ENCODE peak calls at places on chromosome 2, in six cellular contexts. One of them, this sample, is unnamed.

GRCh38 chr2:121617042-121617599 is 32.1 kb downstream of the CLASP1 start:
- DNase-seq in CD4-positive, alpha-beta memory T cell: no peak
- DNase-seq in neural progenitor cell: peak
- DNase-seq in GM23338: no peak
- DNase-seq in fibroblast of pulmonary artery: no peak
- DNase-seq in colonic mucosa: no peak
- DNase-seq in this sample: no peak

GRCh38 chr2:33762636-33763035 is 163.5 kb upstream of the FAM98A start:
- DNase-seq in GM23338: no peak
- DNase-seq in neural progenitor cell: no peak
- DNase-seq in fibroblast of pulmonary artery: no peak
- DNase-seq in colonic mucosa: no peak
- DNase-seq in CD4-positive, alpha-beta memory T cell: no peak
- DNase-seq in this sample: no peak

GRCh38 chr2:57453929-57454328 is 592.7 kb upstream of the VRK2 start:
- DNase-seq in neural progenitor cell: peak
- DNase-seq in GM23338: peak
- DNase-seq in colonic mucosa: no peak
- DNase-seq in CD4-positive, alpha-beta memory T cell: no peak
- DNase-seq in fibroblast of pulmonary artery: no peak
- DNase-seq in this sample: no peak

GRCh38 chr2:151765760-151766159 is 31.5 kb upstream of the NEB start:
- DNase-seq in CD4-positive, alpha-beta memory T cell: no peak
- DNase-seq in GM23338: peak
- DNase-seq in neural progenitor cell: peak
- DNase-seq in fibroblast of pulmonary artery: no peak
- DNase-seq in colonic mucosa: no peak
- DNase-seq in this sample: no peak

GRCh38 chr2:67726416-67726815 is 329.3 kb downstream of the ETAA1 start:
- DNase-seq in GM23338: no peak
- DNase-seq in CD4-positive, alpha-beta memory T cell: no peak
- DNase-seq in colonic mucosa: no peak
- DNase-seq in fibroblast of pulmonary artery: no peak
- DNase-seq in neural progenitor cell: peak
- DNase-seq in this sample: no peak

GRCh38 chr2:60247471-60247870 is 306.0 kb downstream of the BCL11A start:
- DNase-seq in GM23338: peak
- DNase-seq in fibroblast of pulmonary artery: no peak
- DNase-seq in colonic mucosa: no peak
- DNase-seq in CD4-positive, alpha-beta memory T cell: no peak
- DNase-seq in neural progenitor cell: peak
- DNase-seq in this sample: no peak

GRCh38 chr2:29216609-29216909 is 101.3 kb downstream of the CLIP4 start:
- DNase-seq in neural progenitor cell: no peak
- DNase-seq in CD4-positive, alpha-beta memory T cell: no peak
- DNase-seq in colonic mucosa: no peak
- DNase-seq in fibroblast of pulmonary artery: no peak
- DNase-seq in GM23338: no peak
- DNase-seq in this sample: no peak

GRCh38 chr2:95266781-95267430 is 7.3 kb upstream of the PROM2 start:
- DNase-seq in GM23338: no peak
- DNase-seq in CD4-positive, alpha-beta memory T cell: no peak
- DNase-seq in neural progenitor cell: no peak
- DNase-seq in fibroblast of pulmonary artery: no peak
- DNase-seq in colonic mucosa: no peak
- DNase-seq in this sample: no peak

GRCh38 chr2:202009019-202009481 is 24.6 kb upstream of the FZD7 start:
- DNase-seq in fibroblast of pulmonary artery: no peak
- DNase-seq in GM23338: no peak
- DNase-seq in CD4-positive, alpha-beta memory T cell: no peak
- DNase-seq in colonic mucosa: no peak
- DNase-seq in neural progenitor cell: no peak
- DNase-seq in this sample: no peak

GRCh38 chr2:239727776-239728600 is 297.2 kb downstream of the NDUFA10 start:
- DNase-seq in GM23338: no peak
- DNase-seq in colonic mucosa: no peak
- DNase-seq in neural progenitor cell: no peak
- DNase-seq in CD4-positive, alpha-beta memory T cell: no peak
- DNase-seq in fibroblast of pulmonary artery: no peak
- DNase-seq in this sample: no peak

GRCh38 chr2:148483675-148484074 is 160.9 kb upstream of the EPC2 start:
- DNase-seq in GM23338: no peak
- DNase-seq in neural progenitor cell: no peak
- DNase-seq in CD4-positive, alpha-beta memory T cell: no peak
- DNase-seq in fibroblast of pulmonary artery: no peak
- DNase-seq in colonic mucosa: no peak
- DNase-seq in this sample: no peak

GRCh38 chr2:96538487-96539214 is 2.1 kb downstream of the ARID5A start:
- DNase-seq in colonic mucosa: peak
- DNase-seq in GM23338: peak
- DNase-seq in fibroblast of pulmonary artery: no peak
- DNase-seq in neural progenitor cell: peak
- DNase-seq in CD4-positive, alpha-beta memory T cell: peak
- DNase-seq in this sample: peak

GRCh38 chr2:234772775-234773064 is 179.1 kb upstream of the SH3BP4 start:
- DNase-seq in colonic mucosa: no peak
- DNase-seq in CD4-positive, alpha-beta memory T cell: no peak
- DNase-seq in GM23338: no peak
- DNase-seq in neural progenitor cell: peak
- DNase-seq in fibroblast of pulmonary artery: no peak
- DNase-seq in this sample: no peak

GRCh38 chr2:117985092-117985491 is 28.8 kb downstream of the CCDC93 start:
- DNase-seq in CD4-positive, alpha-beta memory T cell: no peak
- DNase-seq in neural progenitor cell: peak
- DNase-seq in colonic mucosa: no peak
- DNase-seq in fibroblast of pulmonary artery: no peak
- DNase-seq in GM23338: peak
- DNase-seq in this sample: no peak

GRCh38 chr2:9630750-9631483 is at the start of gene YWHAQ:
- DNase-seq in GM23338: peak
- DNase-seq in fibroblast of pulmonary artery: peak
- DNase-seq in CD4-positive, alpha-beta memory T cell: peak
- DNase-seq in neural progenitor cell: peak
- DNase-seq in colonic mucosa: peak
- DNase-seq in this sample: peak

GRCh38 chr2:38095996-38096861 is 20.3 kb upstream of the CYP1B1 start:
- DNase-seq in colonic mucosa: no peak
- DNase-seq in neural progenitor cell: peak
- DNase-seq in CD4-positive, alpha-beta memory T cell: no peak
- DNase-seq in GM23338: peak
- DNase-seq in fibroblast of pulmonary artery: no peak
- DNase-seq in this sample: peak

GRCh38 chr2:38097611-38098350 is 21.8 kb upstream of the CYP1B1 start:
- DNase-seq in GM23338: no peak
- DNase-seq in colonic mucosa: no peak
- DNase-seq in neural progenitor cell: peak
- DNase-seq in fibroblast of pulmonary artery: peak
- DNase-seq in CD4-positive, alpha-beta memory T cell: no peak
- DNase-seq in this sample: no peak

GRCh38 chr2:38095655-38095995 is 19.7 kb upstream of the CYP1B1 start:
- DNase-seq in CD4-positive, alpha-beta memory T cell: no peak
- DNase-seq in fibroblast of pulmonary artery: no peak
- DNase-seq in GM23338: no peak
- DNase-seq in colonic mucosa: no peak
- DNase-seq in neural progenitor cell: no peak
- DNase-seq in this sample: no peak

GRCh38 chr2:38098351-38099095 is 22.6 kb upstream of the CYP1B1 start:
- DNase-seq in neural progenitor cell: no peak
- DNase-seq in GM23338: peak
- DNase-seq in colonic mucosa: no peak
- DNase-seq in CD4-positive, alpha-beta memory T cell: no peak
- DNase-seq in fibroblast of pulmonary artery: no peak
- DNase-seq in this sample: no peak

DNA sequence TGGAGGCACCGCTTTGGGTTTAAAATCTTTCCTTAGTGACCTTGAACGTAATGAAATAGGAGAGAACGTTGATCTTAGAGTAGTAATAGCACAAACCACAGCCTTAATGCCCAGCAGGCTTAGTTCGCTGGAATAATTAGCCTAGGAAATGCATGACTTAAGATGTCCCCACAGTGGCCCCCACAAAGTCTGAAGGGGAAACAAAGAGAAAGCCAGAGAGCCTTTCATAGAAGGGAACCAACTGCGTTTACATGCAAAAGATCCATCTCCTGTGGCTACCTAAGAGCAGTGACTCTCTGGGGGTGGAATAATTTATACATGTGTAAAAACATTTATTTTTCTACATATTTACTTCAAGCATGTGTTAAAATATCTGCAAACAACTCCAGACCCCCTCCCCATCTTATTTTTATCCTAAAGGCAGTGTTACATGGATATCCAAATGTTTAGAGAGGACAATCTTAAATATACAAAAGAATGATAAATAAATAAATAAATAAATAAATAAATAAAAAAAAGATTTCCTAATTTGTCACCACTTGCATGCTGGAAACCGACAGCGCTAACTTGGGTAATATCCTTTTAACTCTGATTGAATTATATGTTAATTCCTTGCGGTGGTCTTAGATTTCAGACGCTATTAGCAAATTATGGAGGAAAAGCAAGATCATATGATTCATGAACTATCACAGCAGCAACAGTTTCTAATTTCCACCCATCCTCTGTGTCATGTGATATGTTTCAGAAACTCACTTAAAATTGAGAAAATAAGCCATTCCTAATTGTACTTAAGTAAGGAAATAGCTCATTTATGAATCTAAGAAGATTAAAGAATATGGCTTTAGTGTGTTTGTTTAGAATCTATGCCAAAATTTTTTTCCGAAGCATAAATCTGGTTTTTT is 23.4 kb upstream of the CYP1B1 start:
- DNase-seq in neural progenitor cell: peak
- DNase-seq in fibroblast of pulmonary artery: no peak
- DNase-seq in colonic mucosa: no peak
- DNase-seq in CD4-positive, alpha-beta memory T cell: no peak
- DNase-seq in GM23338: peak
- DNase-seq in this sample: no peak
- H3K4me3 ChIP-seq in neural progenitor cell: peak
- H3K4me3 ChIP-seq in fibroblast of pulmonary artery: no peak
- H3K4me3 ChIP-seq in colonic mucosa: no peak
- H3K4me3 ChIP-seq in CD4-positive, alpha-beta memory T cell: no peak
- H3K4me3 ChIP-seq in GM23338: peak
- H3K4me3 ChIP-seq in this sample: no peak

GRCh38 chr2:175251425-175252041 is 70.0 kb upstream of the ATP5MC3 start:
- DNase-seq in neural progenitor cell: peak
- DNase-seq in CD4-positive, alpha-beta memory T cell: peak
- DNase-seq in fibroblast of pulmonary artery: peak
- DNase-seq in colonic mucosa: peak
- DNase-seq in GM23338: peak
- DNase-seq in this sample: peak

GRCh38 chr2:175256806-175257585 is 75.5 kb upstream of the ATP5MC3 start:
- DNase-seq in CD4-positive, alpha-beta memory T cell: no peak
- DNase-seq in GM23338: no peak
- DNase-seq in neural progenitor cell: no peak
- DNase-seq in fibroblast of pulmonary artery: no peak
- DNase-seq in colonic mucosa: no peak
- DNase-seq in this sample: no peak

GRCh38 chr2:175259164-175259563 is 77.7 kb upstream of the ATP5MC3 start:
- DNase-seq in GM23338: no peak
- DNase-seq in colonic mucosa: no peak
- DNase-seq in CD4-positive, alpha-beta memory T cell: no peak
- DNase-seq in fibroblast of pulmonary artery: no peak
- DNase-seq in neural progenitor cell: no peak
- DNase-seq in this sample: no peak

DNA sequence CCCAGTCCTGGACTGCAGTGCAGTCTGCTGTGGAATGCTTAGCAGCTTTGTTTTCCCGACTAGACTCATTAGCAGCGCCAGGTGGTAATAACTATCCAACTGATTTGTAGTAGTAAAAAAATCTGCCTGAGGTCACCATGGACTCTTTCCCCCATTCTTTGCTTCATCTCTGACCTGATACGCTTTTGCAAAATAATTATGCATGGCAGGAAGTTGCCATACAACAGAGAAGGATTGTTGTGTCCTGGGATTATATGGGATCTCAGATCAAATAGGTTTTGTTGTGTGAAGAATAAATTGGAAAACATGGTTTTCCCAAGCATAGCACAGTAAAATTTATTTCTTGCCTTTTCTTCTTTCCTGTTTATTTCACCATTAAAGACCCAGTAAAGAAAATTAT is 72.4 kb upstream of the ATP5MC3 start:
- DNase-seq in neural progenitor cell: no peak
- DNase-seq in GM23338: no peak
- DNase-seq in CD4-positive, alpha-beta memory T cell: no peak
- DNase-seq in colonic mucosa: no peak
- DNase-seq in fibroblast of pulmonary artery: no peak
- DNase-seq in this sample: no peak
- H3K4me3 ChIP-seq in neural progenitor cell: no peak
- H3K4me3 ChIP-seq in GM23338: no peak
- H3K4me3 ChIP-seq in CD4-positive, alpha-beta memory T cell: no peak
- H3K4me3 ChIP-seq in colonic mucosa: no peak
- H3K4me3 ChIP-seq in fibroblast of pulmonary artery: no peak
- H3K4me3 ChIP-seq in this sample: no peak

DNA sequence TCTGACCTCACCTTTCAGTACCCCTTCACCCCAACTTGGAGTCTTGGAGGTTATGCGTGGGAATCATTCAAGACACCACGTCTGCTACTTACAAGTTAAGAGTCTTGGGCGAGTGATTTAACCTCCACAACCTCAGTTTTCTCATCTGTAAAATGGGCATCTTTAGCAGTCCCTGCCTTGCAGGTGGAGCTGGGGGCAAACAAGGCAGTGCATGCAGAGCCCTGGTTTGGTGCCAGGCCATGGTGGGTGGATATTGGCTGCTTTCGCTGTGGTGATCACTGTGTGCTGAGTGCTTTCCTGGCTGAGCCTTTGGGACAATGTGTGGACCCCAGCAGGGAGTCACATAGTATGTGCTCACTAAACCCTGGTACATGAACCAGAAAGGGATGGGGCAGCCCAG is 20.4 kb upstream of the PTMA start:
- DNase-seq in fibroblast of pulmonary artery: no peak
- DNase-seq in GM23338: no peak
- DNase-seq in neural progenitor cell: no peak
- DNase-seq in colonic mucosa: no peak
- DNase-seq in CD4-positive, alpha-beta memory T cell: no peak
- DNase-seq in this sample: no peak
- H3K4me3 ChIP-seq in fibroblast of pulmonary artery: no peak
- H3K4me3 ChIP-seq in GM23338: peak
- H3K4me3 ChIP-seq in neural progenitor cell: peak
- H3K4me3 ChIP-seq in colonic mucosa: no peak
- H3K4me3 ChIP-seq in CD4-positive, alpha-beta memory T cell: no peak
- H3K4me3 ChIP-seq in this sample: no peak

DNA sequence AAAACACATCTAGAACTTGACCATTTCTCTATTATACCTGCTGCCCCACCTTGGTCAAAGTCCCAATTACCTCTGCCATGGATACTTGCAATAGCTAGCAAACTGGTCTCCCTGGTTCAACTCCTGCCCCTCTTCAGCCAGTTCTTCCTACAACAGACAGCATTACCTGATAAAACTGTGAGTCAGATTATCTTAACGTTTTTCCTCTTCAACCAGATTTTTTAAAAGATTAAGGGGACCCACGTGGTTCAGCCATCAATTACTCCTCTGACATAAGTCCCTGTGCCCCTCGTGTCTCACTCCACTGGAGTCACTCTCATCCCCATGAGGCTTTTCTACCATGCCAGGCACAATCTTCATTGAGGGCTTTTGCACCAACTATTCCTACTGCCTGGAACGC is 5.3 kb upstream of the ARHGAP15 start:
- DNase-seq in CD4-positive, alpha-beta memory T cell: no peak
- DNase-seq in fibroblast of pulmonary artery: no peak
- DNase-seq in neural progenitor cell: no peak
- DNase-seq in GM23338: no peak
- DNase-seq in colonic mucosa: no peak
- DNase-seq in this sample: no peak
- H3K4me3 ChIP-seq in CD4-positive, alpha-beta memory T cell: no peak
- H3K4me3 ChIP-seq in fibroblast of pulmonary artery: no peak
- H3K4me3 ChIP-seq in neural progenitor cell: no peak
- H3K4me3 ChIP-seq in GM23338: no peak
- H3K4me3 ChIP-seq in colonic mucosa: no peak
- H3K4me3 ChIP-seq in this sample: no peak